ENCODE peak calls at places on chromosomes 7 and 10, in ten cellular contexts. One of them, this sample, is unnamed.

GRCh38 chr10:6053816-6054581 is 8.2 kb downstream of the IL2RA start:
- DNase-seq in AG04450: no peak
- DNase-seq in IMR-90: no peak
- DNase-seq in Caco-2: no peak
- DNase-seq in left ventricle myocardium inferior: peak
- DNase-seq in heart left ventricle: peak
- DNase-seq in A549: no peak
- DNase-seq in cardiac muscle cell: no peak
- DNase-seq in epithelial cell of esophagus: no peak
- DNase-seq in sigmoid colon: peak
- DNase-seq in this sample: peak

GRCh38 chr7:159212226-159212625 is 67.6 kb upstream of the VIPR2 start:
- DNase-seq in AG04450: no peak
- DNase-seq in IMR-90: no peak
- DNase-seq in Caco-2: no peak
- DNase-seq in left ventricle myocardium inferior: no peak
- DNase-seq in heart left ventricle: no peak
- DNase-seq in A549: no peak
- DNase-seq in cardiac muscle cell: no peak
- DNase-seq in epithelial cell of esophagus: no peak
- DNase-seq in sigmoid colon: no peak
- DNase-seq in this sample: no peak

GRCh38 chr10:102753724-102754123 is 10.0 kb downstream of the WBP1L start:
- DNase-seq in AG04450: no peak
- DNase-seq in IMR-90: no peak
- DNase-seq in Caco-2: no peak
- DNase-seq in left ventricle myocardium inferior: no peak
- DNase-seq in heart left ventricle: no peak
- DNase-seq in A549: no peak
- DNase-seq in cardiac muscle cell: no peak
- DNase-seq in epithelial cell of esophagus: no peak
- DNase-seq in sigmoid colon: no peak
- DNase-seq in this sample: no peak

GRCh38 chr10:71766717-71767419 is 6.5 kb downstream of the VSIR start:
- DNase-seq in AG04450: peak
- DNase-seq in IMR-90: peak
- DNase-seq in Caco-2: peak
- DNase-seq in left ventricle myocardium inferior: peak
- DNase-seq in heart left ventricle: peak
- DNase-seq in A549: peak
- DNase-seq in cardiac muscle cell: peak
- DNase-seq in epithelial cell of esophagus: peak
- DNase-seq in sigmoid colon: peak
- DNase-seq in this sample: peak

GRCh38 chr7:63028376-63029206 is 970.1 kb upstream of the ZNF722 start:
- DNase-seq in AG04450: no peak
- DNase-seq in IMR-90: no peak
- DNase-seq in Caco-2: no peak
- DNase-seq in left ventricle myocardium inferior: no peak
- DNase-seq in heart left ventricle: no peak
- DNase-seq in A549: no peak
- DNase-seq in cardiac muscle cell: no peak
- DNase-seq in epithelial cell of esophagus: no peak
- DNase-seq in sigmoid colon: no peak
- DNase-seq in this sample: no peak

GRCh38 chr7:30963842-30964241 is at the start of gene GHRHR:
- DNase-seq in AG04450: no peak
- DNase-seq in IMR-90: no peak
- DNase-seq in Caco-2: no peak
- DNase-seq in left ventricle myocardium inferior: no peak
- DNase-seq in heart left ventricle: no peak
- DNase-seq in A549: no peak
- DNase-seq in cardiac muscle cell: no peak
- DNase-seq in epithelial cell of esophagus: no peak
- DNase-seq in sigmoid colon: peak
- DNase-seq in this sample: no peak

GRCh38 chr10:24643679-24644209 is 79.9 kb downstream of the ARHGAP21 start:
- DNase-seq in AG04450: no peak
- DNase-seq in IMR-90: no peak
- DNase-seq in Caco-2: no peak
- DNase-seq in left ventricle myocardium inferior: no peak
- DNase-seq in heart left ventricle: no peak
- DNase-seq in A549: no peak
- DNase-seq in cardiac muscle cell: no peak
- DNase-seq in epithelial cell of esophagus: peak
- DNase-seq in sigmoid colon: no peak
- DNase-seq in this sample: peak

GRCh38 chr10:100341953-100342626 is 4.9 kb upstream of the SCD start:
- DNase-seq in AG04450: no peak
- DNase-seq in IMR-90: peak
- DNase-seq in Caco-2: peak
- DNase-seq in left ventricle myocardium inferior: no peak
- DNase-seq in heart left ventricle: peak
- DNase-seq in A549: peak
- DNase-seq in cardiac muscle cell: peak
- DNase-seq in epithelial cell of esophagus: peak
- DNase-seq in sigmoid colon: no peak
- DNase-seq in this sample: peak

GRCh38 chr7:30924624-30925023 is 13.0 kb downstream of the AQP1 start:
- DNase-seq in AG04450: no peak
- DNase-seq in IMR-90: no peak
- DNase-seq in Caco-2: no peak
- DNase-seq in left ventricle myocardium inferior: peak
- DNase-seq in heart left ventricle: no peak
- DNase-seq in A549: no peak
- DNase-seq in cardiac muscle cell: no peak
- DNase-seq in epithelial cell of esophagus: no peak
- DNase-seq in sigmoid colon: no peak
- DNase-seq in this sample: no peak

GRCh38 chr7:107712025-107712424 is 31.9 kb upstream of the CBLL1 start:
- DNase-seq in AG04450: no peak
- DNase-seq in IMR-90: no peak
- DNase-seq in Caco-2: no peak
- DNase-seq in left ventricle myocardium inferior: no peak
- DNase-seq in heart left ventricle: no peak
- DNase-seq in A549: no peak
- DNase-seq in cardiac muscle cell: no peak
- DNase-seq in epithelial cell of esophagus: no peak
- DNase-seq in sigmoid colon: no peak
- DNase-seq in this sample: no peak

GRCh38 chr10:98357208-98357836 is 57.7 kb downstream of the PYROXD2 start:
- DNase-seq in AG04450: peak
- DNase-seq in IMR-90: peak
- DNase-seq in Caco-2: no peak
- DNase-seq in left ventricle myocardium inferior: no peak
- DNase-seq in heart left ventricle: no peak
- DNase-seq in A549: no peak
- DNase-seq in cardiac muscle cell: peak
- DNase-seq in epithelial cell of esophagus: no peak
- DNase-seq in sigmoid colon: no peak
- DNase-seq in this sample: no peak

GRCh38 chr7:117827861-117828260 is 45.4 kb downstream of the CTTNBP2 start:
- DNase-seq in AG04450: peak
- DNase-seq in IMR-90: peak
- DNase-seq in Caco-2: no peak
- DNase-seq in left ventricle myocardium inferior: no peak
- DNase-seq in heart left ventricle: no peak
- DNase-seq in A549: no peak
- DNase-seq in cardiac muscle cell: no peak
- DNase-seq in epithelial cell of esophagus: peak
- DNase-seq in sigmoid colon: no peak
- DNase-seq in this sample: no peak

GRCh38 chr10:127878474-127879055 is 14.2 kb downstream of the CLRN3 start:
- DNase-seq in AG04450: no peak
- DNase-seq in IMR-90: no peak
- DNase-seq in Caco-2: no peak
- DNase-seq in left ventricle myocardium inferior: no peak
- DNase-seq in heart left ventricle: no peak
- DNase-seq in A549: no peak
- DNase-seq in cardiac muscle cell: no peak
- DNase-seq in epithelial cell of esophagus: peak
- DNase-seq in sigmoid colon: no peak
- DNase-seq in this sample: no peak

GRCh38 chr10:75613685-75614587 is 182.5 kb downstream of the LRMDA start:
- DNase-seq in AG04450: no peak
- DNase-seq in IMR-90: no peak
- DNase-seq in Caco-2: no peak
- DNase-seq in left ventricle myocardium inferior: no peak
- DNase-seq in heart left ventricle: no peak
- DNase-seq in A549: no peak
- DNase-seq in cardiac muscle cell: peak
- DNase-seq in epithelial cell of esophagus: no peak
- DNase-seq in sigmoid colon: no peak
- DNase-seq in this sample: peak

GRCh38 chr10:65090991-65091390 is 1569.8 kb downstream of the REEP3 start:
- DNase-seq in AG04450: no peak
- DNase-seq in IMR-90: no peak
- DNase-seq in Caco-2: no peak
- DNase-seq in left ventricle myocardium inferior: no peak
- DNase-seq in heart left ventricle: no peak
- DNase-seq in A549: no peak
- DNase-seq in cardiac muscle cell: no peak
- DNase-seq in epithelial cell of esophagus: no peak
- DNase-seq in sigmoid colon: no peak
- DNase-seq in this sample: no peak

GRCh38 chr10:58513189-58514101 is 773 bp downstream of the BICC1 start:
- DNase-seq in AG04450: peak
- DNase-seq in IMR-90: peak
- DNase-seq in Caco-2: peak
- DNase-seq in left ventricle myocardium inferior: peak
- DNase-seq in heart left ventricle: peak
- DNase-seq in A549: peak
- DNase-seq in cardiac muscle cell: peak
- DNase-seq in epithelial cell of esophagus: peak
- DNase-seq in sigmoid colon: peak
- DNase-seq in this sample: no peak

GRCh38 chr7:159027803-159028455 is 116.7 kb downstream of the VIPR2 start:
- DNase-seq in AG04450: no peak
- DNase-seq in IMR-90: no peak
- DNase-seq in Caco-2: peak
- DNase-seq in left ventricle myocardium inferior: no peak
- DNase-seq in heart left ventricle: no peak
- DNase-seq in A549: no peak
- DNase-seq in cardiac muscle cell: no peak
- DNase-seq in epithelial cell of esophagus: peak
- DNase-seq in sigmoid colon: peak
- DNase-seq in this sample: peak

GRCh38 chr7:38178695-38179344 is 775 bp downstream of the STARD3NL start:
- DNase-seq in AG04450: no peak
- DNase-seq in IMR-90: peak
- DNase-seq in Caco-2: no peak
- DNase-seq in left ventricle myocardium inferior: no peak
- DNase-seq in heart left ventricle: no peak
- DNase-seq in A549: no peak
- DNase-seq in cardiac muscle cell: no peak
- DNase-seq in epithelial cell of esophagus: no peak
- DNase-seq in sigmoid colon: no peak
- DNase-seq in this sample: no peak

GRCh38 chr7:19098510-19098909 is 18.9 kb downstream of the TWIST1 start:
- DNase-seq in AG04450: no peak
- DNase-seq in IMR-90: no peak
- DNase-seq in Caco-2: no peak
- DNase-seq in left ventricle myocardium inferior: no peak
- DNase-seq in heart left ventricle: no peak
- DNase-seq in A549: no peak
- DNase-seq in cardiac muscle cell: no peak
- DNase-seq in epithelial cell of esophagus: no peak
- DNase-seq in sigmoid colon: no peak
- DNase-seq in this sample: no peak
- H3K4me3 ChIP-seq in AG04450: no peak
- H3K4me3 ChIP-seq in IMR-90: no peak
- H3K4me3 ChIP-seq in Caco-2: no peak
- H3K4me3 ChIP-seq in left ventricle myocardium inferior: no peak
- H3K4me3 ChIP-seq in heart left ventricle: no peak
- H3K4me3 ChIP-seq in A549: no peak
- H3K4me3 ChIP-seq in cardiac muscle cell: no peak
- H3K4me3 ChIP-seq in epithelial cell of esophagus: no peak
- H3K4me3 ChIP-seq in sigmoid colon: no peak
- H3K4me3 ChIP-seq in this sample: no peak

DNA sequence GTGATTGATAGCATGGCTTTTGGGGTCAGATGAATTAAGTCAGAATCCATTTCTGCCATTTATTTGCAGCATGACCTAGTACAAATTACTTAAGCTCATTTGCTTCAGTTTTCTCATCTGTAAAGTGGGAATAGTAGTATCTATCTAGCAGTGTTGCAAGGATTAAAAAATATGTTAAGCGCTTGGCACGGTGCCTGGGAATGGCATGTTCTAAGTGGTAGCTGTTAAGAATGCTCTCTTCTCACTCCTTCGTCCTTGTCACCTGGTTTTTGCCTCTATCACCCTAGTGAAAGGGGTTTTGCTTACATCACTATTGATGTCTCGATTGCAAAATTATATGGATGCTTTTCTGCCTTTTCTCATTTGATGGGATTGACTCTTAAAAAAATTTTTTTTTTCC is 7.4 kb downstream of the TMEM248 start:
- DNase-seq in AG04450: no peak
- DNase-seq in IMR-90: no peak
- DNase-seq in Caco-2: no peak
- DNase-seq in left ventricle myocardium inferior: peak
- DNase-seq in heart left ventricle: no peak
- DNase-seq in A549: no peak
- DNase-seq in cardiac muscle cell: peak
- DNase-seq in epithelial cell of esophagus: no peak
- DNase-seq in sigmoid colon: no peak
- DNase-seq in this sample: no peak
- H3K4me3 ChIP-seq in AG04450: no peak
- H3K4me3 ChIP-seq in IMR-90: no peak
- H3K4me3 ChIP-seq in Caco-2: no peak
- H3K4me3 ChIP-seq in left ventricle myocardium inferior: no peak
- H3K4me3 ChIP-seq in heart left ventricle: no peak
- H3K4me3 ChIP-seq in A549: no peak
- H3K4me3 ChIP-seq in cardiac muscle cell: no peak
- H3K4me3 ChIP-seq in epithelial cell of esophagus: no peak
- H3K4me3 ChIP-seq in sigmoid colon: no peak
- H3K4me3 ChIP-seq in this sample: no peak

GRCh38 chr7:105270117-105270516 is 118.6 kb downstream of the SRPK2 start:
- DNase-seq in AG04450: no peak
- DNase-seq in IMR-90: no peak
- DNase-seq in Caco-2: no peak
- DNase-seq in left ventricle myocardium inferior: no peak
- DNase-seq in heart left ventricle: no peak
- DNase-seq in A549: no peak
- DNase-seq in cardiac muscle cell: no peak
- DNase-seq in epithelial cell of esophagus: peak
- DNase-seq in sigmoid colon: no peak
- DNase-seq in this sample: no peak
- H3K4me3 ChIP-seq in AG04450: no peak
- H3K4me3 ChIP-seq in IMR-90: no peak
- H3K4me3 ChIP-seq in Caco-2: no peak
- H3K4me3 ChIP-seq in left ventricle myocardium inferior: no peak
- H3K4me3 ChIP-seq in heart left ventricle: no peak
- H3K4me3 ChIP-seq in A549: no peak
- H3K4me3 ChIP-seq in cardiac muscle cell: no peak
- H3K4me3 ChIP-seq in epithelial cell of esophagus: peak
- H3K4me3 ChIP-seq in sigmoid colon: no peak
- H3K4me3 ChIP-seq in this sample: no peak

DNA sequence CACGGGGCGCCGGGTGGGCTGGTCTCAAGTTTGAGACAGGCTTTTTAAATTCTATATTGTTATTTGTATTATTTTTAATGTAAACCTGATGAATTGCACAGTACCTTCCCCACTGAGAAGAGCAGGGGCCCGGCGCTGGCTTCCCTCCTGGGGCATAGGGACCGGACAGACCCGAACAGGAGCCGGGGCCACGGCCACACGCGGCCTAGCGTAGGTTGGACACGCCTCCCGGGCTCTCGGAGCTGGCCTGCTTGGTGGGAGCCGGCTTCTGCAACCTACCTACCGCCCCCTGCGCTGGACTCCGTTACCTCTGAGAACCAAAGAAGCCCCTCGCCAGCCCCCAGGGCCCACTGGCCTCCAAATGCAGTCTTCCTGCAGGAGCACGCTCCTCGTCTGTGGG is 19.8 kb upstream of the LANCL2 start:
- DNase-seq in AG04450: no peak
- DNase-seq in IMR-90: no peak
- DNase-seq in Caco-2: no peak
- DNase-seq in left ventricle myocardium inferior: no peak
- DNase-seq in heart left ventricle: no peak
- DNase-seq in A549: no peak
- DNase-seq in cardiac muscle cell: no peak
- DNase-seq in epithelial cell of esophagus: no peak
- DNase-seq in sigmoid colon: no peak
- DNase-seq in this sample: no peak
- H3K4me3 ChIP-seq in AG04450: no peak
- H3K4me3 ChIP-seq in IMR-90: no peak
- H3K4me3 ChIP-seq in Caco-2: no peak
- H3K4me3 ChIP-seq in left ventricle myocardium inferior: peak
- H3K4me3 ChIP-seq in heart left ventricle: no peak
- H3K4me3 ChIP-seq in A549: no peak
- H3K4me3 ChIP-seq in cardiac muscle cell: no peak
- H3K4me3 ChIP-seq in epithelial cell of esophagus: no peak
- H3K4me3 ChIP-seq in sigmoid colon: no peak
- H3K4me3 ChIP-seq in this sample: no peak

This sample was measured in small intestine.